ENCODE peak calls at places on chromosomes 13 and 19, in ten cellular contexts. Q, L, F, M, N, D, B, V, T and U are unnamed samples.

GRCh38 chr13:47087841-47088240 is 191.0 kb upstream of the HTR2A start:
- DNase-seq in T (no peak), Q (no peak), M (no peak), V (no peak), D (no peak), N (no peak), L (no peak), F (no peak), B (no peak), U (no peak)

GRCh38 chr13:48564046-48564445 is 31.2 kb upstream of the RCBTB2 start:
- DNase-seq in M (no peak), D (no peak), T (no peak), Q (no peak), B (no peak), V (peak), L (no peak), N (no peak), F (no peak), U (no peak)

GRCh38 chr19:16435999-16436650 is 35.6 kb downstream of the EPS15L1 start:
- DNase-seq in D (no peak), V (no peak), B (no peak), L (no peak), N (no peak), T (no peak), Q (peak), F (no peak), M (no peak), U (no peak)

GRCh38 chr19:4061683-4062575 is 4.8 kb downstream of the ZBTB7A start:
- DNase-seq in M (no peak), Q (no peak), F (peak), L (no peak), V (no peak), D (no peak), N (peak), B (peak), T (peak), U (peak)

GRCh38 chr19:10214784-10215183 is 16.3 kb downstream of the S1PR2 start:
- DNase-seq in N (no peak), V (no peak), L (no peak), F (no peak), B (no peak), T (no peak), D (no peak), Q (no peak), M (no peak), U (no peak)

GRCh38 chr19:39532233-39533002 is at the start of gene EID2B:
- DNase-seq in B (peak), L (peak), V (peak), D (peak), N (peak), M (peak), F (peak), Q (peak), T (peak), U (peak)

GRCh38 chr19:11204943-11205349 is 7.6 kb upstream of the KANK2 start:
- DNase-seq in B (no peak), T (no peak), Q (no peak), V (peak), D (peak), F (no peak), L (no peak), M (no peak), N (no peak), U (peak)

GRCh38 chr19:32908641-32909190 is 39.1 kb upstream of the SLC7A9 start:
- DNase-seq in B (no peak), M (no peak), L (no peak), V (no peak), F (no peak), Q (no peak), T (no peak), N (no peak), D (no peak), U (no peak)

GRCh38 chr13:47798906-47799305 is 202.2 kb downstream of the SUCLA2 start:
- DNase-seq in M (no peak), L (no peak), F (no peak), D (no peak), Q (no peak), B (no peak), N (no peak), T (no peak), V (no peak), U (no peak)

GRCh38 chr13:40801255-40802217 is 12.1 kb downstream of the SLC25A15 start:
- DNase-seq in M (no peak), V (no peak), Q (no peak), F (peak), T (no peak), L (no peak), D (no peak), N (no peak), B (no peak), U (no peak)

GRCh38 chr13:44117351-44117750 is 237.6 kb downstream of the LACC1 start:
- DNase-seq in M (no peak), N (no peak), Q (no peak), B (no peak), T (no peak), L (peak), F (no peak), V (no peak), D (no peak), U (no peak)

GRCh38 chr13:74825170-74825948 is 656.6 kb downstream of the TBC1D4 start:
- DNase-seq in T (no peak), M (no peak), V (no peak), D (no peak), Q (no peak), F (no peak), N (no peak), L (no peak), B (no peak), U (no peak)

GRCh38 chr13:113744197-113745000 is 14.6 kb upstream of the TMEM255B start:
- DNase-seq in F (peak), M (no peak), N (no peak), V (no peak), T (no peak), B (no peak), D (no peak), Q (no peak), L (no peak), U (no peak)

GRCh38 chr19:16338470-16339360 is 14.1 kb downstream of the KLF2 start:
- DNase-seq in F (peak), T (peak), L (no peak), B (no peak), M (no peak), N (no peak), D (peak), Q (no peak), V (no peak), U (no peak)

GRCh38 chr13:40653558-40654318 is 12.7 kb downstream of the FOXO1 start:
- DNase-seq in M (no peak), F (no peak), D (no peak), B (no peak), L (no peak), Q (no peak), N (no peak), V (no peak), T (no peak), U (no peak)

GRCh38 chr19:33906578-33907335 is 110.1 kb downstream of the KCTD15 start:
- DNase-seq in L (no peak), D (no peak), B (peak), Q (no peak), F (no peak), N (no peak), T (no peak), M (no peak), V (no peak), U (no peak)

GRCh38 chr19:18469245-18470107 is 31.5 kb upstream of the ISYNA1 start:
- DNase-seq in L (no peak), T (peak), M (peak), Q (peak), D (no peak), V (peak), F (peak), B (no peak), N (peak), U (peak)

GRCh38 chr13:92769064-92769463 is 457.5 kb upstream of the GPC6 start:
- DNase-seq in Q (no peak), D (no peak), V (no peak), B (no peak), F (no peak), T (no peak), N (no peak), L (no peak), M (no peak), U (no peak)

GRCh38 chr19:37468961-37469777 is at the start of gene ZNF570:
- DNase-seq in V (peak), M (peak), T (peak), B (peak), L (peak), N (peak), Q (peak), F (peak), D (peak), U (peak)

GRCh38 chr13:99963832-99964339 is 7.7 kb downstream of the ZIC5 start:
- DNase-seq in V (no peak), L (no peak), F (no peak), D (no peak), N (no peak), M (no peak), T (no peak), B (no peak), Q (no peak), U (no peak)

GRCh38 chr19:518292-519231 is 11.3 kb downstream of the TPGS1 start:
- DNase-seq in B (no peak), N (no peak), D (no peak), Q (peak), F (peak), T (no peak), L (no peak), M (no peak), V (no peak), U (peak)

GRCh38 chr19:11924886-11925583 is at the start of gene ZNF700:
- DNase-seq in M (peak), N (peak), D (peak), F (peak), Q (peak), L (peak), V (peak), T (peak), B (peak), U (peak)

GRCh38 chr13:34864650-34865049 is 77.4 kb upstream of the NBEA start:
- DNase-seq in N (no peak), L (no peak), D (no peak), Q (no peak), T (no peak), F (no peak), B (no peak), M (no peak), V (no peak), U (no peak)

GRCh38 chr19:41866284-41866683 is 6.2 kb downstream of the RPS19 start:
- DNase-seq in T (no peak), D (no peak), V (peak), N (no peak), B (peak), L (no peak), Q (no peak), M (no peak), F (no peak), U (no peak)

GRCh38 chr19:43599635-43600295 is 3.4 kb downstream of the ZNF576 start:
- DNase-seq in B (no peak), Q (no peak), M (no peak), V (no peak), T (no peak), L (no peak), N (no peak), F (no peak), D (no peak), U (no peak)

GRCh38 chr19:31266196-31266595 is 83.0 kb downstream of the TSHZ3 start:
- DNase-seq in N (no peak), D (no peak), V (no peak), T (no peak), Q (no peak), B (peak), F (no peak), L (no peak), M (no peak), U (peak)
- TF ChIP-seq POLR2AphosphoS5 in N (no peak), D (no peak), V (no peak), T (no peak), Q (no peak), B (no peak), F (no peak), L (no peak), M (no peak), U (no peak)

GRCh38 chr19:57903298-57904174 is 12.9 kb downstream of the ZNF417 start:
- DNase-seq in Q (peak), M (no peak), L (no peak), F (no peak), T (no peak), B (no peak), D (no peak), V (peak), N (no peak), U (no peak)
- TF ChIP-seq EP300 in Q (no peak), M (no peak), L (no peak), F (no peak), T (no peak), B (no peak), D (no peak), V (no peak), N (no peak), U (no peak)

GRCh38 chr13:36673352-36673751 is 468 bp upstream of the SERTM1 start:
- DNase-seq in Q (no peak), L (no peak), D (no peak), B (no peak), N (no peak), M (no peak), F (no peak), T (no peak), V (no peak), U (no peak)

GRCh38 chr13:36674337-36675212 is 755 bp downstream of the SERTM1 start:
- DNase-seq in M (no peak), V (peak), L (no peak), F (no peak), D (no peak), Q (no peak), T (no peak), B (no peak), N (no peak), U (no peak)

GRCh38 chr13:36675213-36675536 is 1.4 kb downstream of the SERTM1 start:
- DNase-seq in L (no peak), N (no peak), V (no peak), F (no peak), T (no peak), Q (no peak), B (no peak), M (no peak), D (no peak), U (no peak)

DNA sequence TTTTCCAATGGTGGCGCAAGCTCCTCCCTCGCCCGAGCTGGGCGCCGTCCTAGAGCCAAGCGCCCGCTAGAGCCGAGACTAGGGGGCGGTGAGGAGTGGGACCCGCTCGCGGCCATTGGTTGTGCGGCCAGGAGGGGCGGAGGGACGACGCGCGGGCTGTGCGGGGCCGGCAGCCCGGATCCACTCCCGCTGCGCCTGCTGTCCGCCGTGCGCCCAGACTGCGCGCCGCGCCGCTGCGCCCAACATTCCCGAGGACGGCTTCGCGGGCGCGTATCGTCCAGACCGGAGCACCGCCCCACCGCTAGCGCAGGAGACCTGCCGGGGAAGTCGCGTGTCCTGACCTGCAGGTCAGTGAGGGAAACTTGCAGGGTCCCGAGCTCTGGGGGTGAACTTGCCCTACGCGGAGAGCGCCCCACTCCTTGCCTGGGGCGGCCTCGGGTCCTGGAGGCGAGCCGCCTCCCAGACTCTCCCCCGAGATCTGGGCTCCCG is at the start of gene SERTM1:
- DNase-seq in M (peak), V (peak), T (no peak), D (no peak), N (no peak), F (no peak), B (no peak), L (no peak), Q (no peak), U (no peak)
- TF ChIP-seq POLR2AphosphoS5 in M (no peak), V (no peak), T (no peak), D (no peak), N (no peak), F (no peak), B (no peak), L (no peak), Q (no peak), U (no peak)

GRCh38 chr19:7445104-7445503 is 43.7 kb downstream of the PEX11G start:
- DNase-seq in F (no peak), L (no peak), Q (no peak), N (no peak), M (no peak), T (no peak), V (no peak), B (no peak), D (no peak), U (no peak)

GRCh38 chr19:7454998-7455397 is 33.8 kb downstream of the PEX11G start:
- DNase-seq in D (no peak), N (no peak), T (no peak), M (no peak), V (no peak), L (no peak), B (no peak), F (no peak), Q (no peak), U (no peak)

GRCh38 chr19:7447648-7448047 is 41.2 kb downstream of the PEX11G start:
- DNase-seq in Q (no peak), T (no peak), N (no peak), L (no peak), F (no peak), D (no peak), B (no peak), M (no peak), V (no peak), U (no peak)

GRCh38 chr19:7455600-7456296 is 33.1 kb downstream of the PEX11G start:
- DNase-seq in D (no peak), L (no peak), N (no peak), B (no peak), M (no peak), F (no peak), V (no peak), T (no peak), Q (no peak), U (no peak)

GRCh38 chr19:7450243-7451223 is 38.3 kb downstream of the PEX11G start:
- DNase-seq in F (no peak), N (no peak), L (peak), V (no peak), Q (peak), B (no peak), M (no peak), D (peak), T (no peak), U (no peak)
- TF ChIP-seq EP300 in F (no peak), N (no peak), L (no peak), V (no peak), Q (no peak), B (no peak), M (no peak), D (no peak), T (no peak), U (no peak)

DNA sequence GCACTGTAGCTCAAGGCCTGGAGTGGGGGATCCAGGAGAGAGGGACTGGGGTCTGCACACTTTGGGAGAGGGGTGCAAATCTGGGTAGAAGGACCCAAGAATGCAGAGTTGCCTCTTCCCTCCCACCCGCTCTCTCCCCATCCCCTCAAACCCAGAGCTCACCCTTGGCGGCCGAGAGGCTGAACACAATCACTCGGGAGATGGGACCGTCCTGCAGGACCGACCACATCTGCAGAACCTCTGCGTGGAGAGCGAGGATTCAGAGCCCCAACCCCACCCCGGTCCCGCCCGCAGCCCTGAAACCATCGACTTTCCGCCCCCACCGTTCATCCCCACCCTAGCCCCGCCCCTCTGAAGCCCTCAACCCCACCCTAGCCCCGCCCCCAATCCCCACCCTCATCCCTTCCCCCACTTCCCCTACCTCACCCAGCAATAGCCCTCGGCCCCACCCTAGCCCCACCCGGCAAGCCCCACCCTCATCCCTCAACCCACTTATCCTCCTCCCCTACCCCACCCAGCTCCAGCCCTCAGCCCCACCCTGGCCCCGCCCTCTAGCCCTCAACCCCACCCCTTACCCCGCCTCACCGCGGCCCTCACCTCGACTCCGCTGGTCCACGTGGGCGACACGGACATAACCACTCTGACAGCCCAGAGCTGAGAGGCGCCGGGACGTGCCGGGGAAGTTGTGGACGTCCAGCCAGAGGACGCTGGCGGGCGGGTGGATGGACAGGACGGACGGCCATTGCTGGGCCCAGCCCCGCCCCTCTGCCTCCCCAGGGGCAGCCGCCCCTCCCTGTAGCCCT is 4.1 kb downstream of the KPTN start:
- DNase-seq in D (no peak), B (no peak), V (no peak), L (no peak), M (peak), Q (peak), N (no peak), T (no peak), F (no peak), U (no peak)
- TF ChIP-seq POLR2AphosphoS5 in D (no peak), B (no peak), V (no peak), L (no peak), M (no peak), Q (no peak), N (no peak), T (no peak), F (no peak), U (no peak)